ENCODE peak calls at places on chromosome 22, in seven cellular contexts. I, S, H, L, F, M and Z are unnamed samples.

GRCh38 chr22:50471197-50471847 is 3.5 kb downstream of the SBF1 start:
- DNase-seq in M (no peak), L (no peak), H (no peak), F (no peak), S (no peak), I (no peak), Z (no peak)

GRCh38 chr22:25402501-25403283 is 161.8 kb upstream of the GRK3 start:
- DNase-seq in S (peak; percentile 50), L (no peak), I (no peak), F (peak; percentile 9), M (no peak), H (peak; percentile 35), Z (peak; percentile 40)

GRCh38 chr22:20523118-20523983 is 15.9 kb downstream of the MED15 start:
- DNase-seq in H (no peak), M (no peak), L (no peak), I (no peak), S (no peak), F (peak; percentile 84), Z (no peak)

GRCh38 chr22:23163665-23164064 is 16.6 kb upstream of the BCR start:
- DNase-seq in H (peak; percentile 64), L (no peak), S (no peak), M (peak; percentile 90), I (no peak), F (no peak), Z (no peak)

GRCh38 chr22:24326266-24326665 is 55.6 kb downstream of the SPECC1L start:
- DNase-seq in M (no peak), S (no peak), F (no peak), H (no peak), L (no peak), I (no peak), Z (no peak)

GRCh38 chr22:19898831-19899567 is 42.6 kb upstream of the COMT start:
- DNase-seq in S (no peak), F (no peak), H (no peak), L (no peak), I (no peak), M (no peak), Z (no peak)

GRCh38 chr22:41380993-41381328 is 781 bp upstream of the TEF start:
- DNase-seq in L (peak; percentile 67), S (peak; percentile 93), F (peak; percentile 80), I (no peak), M (no peak), H (peak; percentile 74), Z (peak; percentile 68)

GRCh38 chr22:29799217-29799680 is 32.1 kb downstream of the UQCR10 start:
- DNase-seq in S (peak; percentile 94), I (peak; percentile 82), M (peak; percentile 97), L (peak; percentile 58), H (peak; percentile 70), F (peak; percentile 84), Z (peak; percentile 76)

GRCh38 chr22:44091021-44091721 is 67.1 kb downstream of the PARVB start:
- DNase-seq in M (no peak), L (peak; percentile 6), S (no peak), F (no peak), I (no peak), H (no peak), Z (no peak)

GRCh38 chr22:47176573-47177333 is 414.3 kb downstream of the TBC1D22A start:
- DNase-seq in I (peak; percentile 43), L (no peak), S (no peak), M (peak; percentile 81), H (peak; percentile 1), F (no peak), Z (no peak)

GRCh38 chr22:48357196-48357595 is 1470.5 kb downstream of the BRD1 start:
- DNase-seq in S (no peak), H (no peak), F (no peak), L (no peak), M (no peak), I (no peak), Z (no peak)

GRCh38 chr22:20588092-20588842 is 80.9 kb downstream of the MED15 start:
- DNase-seq in M (no peak), I (no peak), S (no peak), H (no peak), F (peak; percentile 52), L (no peak), Z (no peak)

GRCh38 chr22:50262460-50262911 is 1.0 kb upstream of the MAPK12 start:
- DNase-seq in S (no peak), F (peak; percentile 77), H (no peak), M (no peak), L (no peak), I (no peak), Z (peak; percentile 82)

GRCh38 chr22:44860311-44860710 is 107.9 kb downstream of the ARHGAP8 start:
- DNase-seq in L (no peak), H (no peak), S (no peak), M (no peak), I (no peak), F (no peak), Z (no peak)

GRCh38 chr22:36285545-36285944 is 32.6 kb downstream of the APOL1 start:
- DNase-seq in H (no peak), F (no peak), M (no peak), I (no peak), S (no peak), L (no peak), Z (no peak)

GRCh38 chr22:37634505-37635002 is 4.9 kb upstream of the SH3BP1 start:
- DNase-seq in H (no peak), F (peak; percentile 57), M (no peak), I (peak; percentile 60), L (no peak), S (no peak), Z (no peak)

GRCh38 chr22:37635157-37635556 is 4.3 kb upstream of the SH3BP1 start:
- DNase-seq in I (no peak), S (no peak), M (no peak), H (no peak), F (no peak), L (no peak), Z (no peak)

GRCh38 chr22:37633082-37633692 is 6.3 kb upstream of the SH3BP1 start:
- DNase-seq in H (peak; percentile 54), F (no peak), M (no peak), I (peak; percentile 77), L (no peak), S (no peak), Z (no peak)

GRCh38 chr22:37632174-37633081 is 7.0 kb upstream of the SH3BP1 start:
- DNase-seq in I (no peak), H (no peak), S (no peak), F (no peak), L (no peak), M (no peak), Z (no peak)

GRCh38 chr22:37633693-37634504 is 5.6 kb upstream of the SH3BP1 start:
- DNase-seq in M (peak; percentile 96), L (no peak), F (peak; percentile 89), S (peak; percentile 83), I (peak; percentile 93), H (peak; percentile 84), Z (peak; percentile 71)
- TF ChIP-seq POLR2A in M (no peak), L (no peak), F (peak; percentile 45), S (no peak), I (no peak), H (no peak), Z (no peak)

DNA sequence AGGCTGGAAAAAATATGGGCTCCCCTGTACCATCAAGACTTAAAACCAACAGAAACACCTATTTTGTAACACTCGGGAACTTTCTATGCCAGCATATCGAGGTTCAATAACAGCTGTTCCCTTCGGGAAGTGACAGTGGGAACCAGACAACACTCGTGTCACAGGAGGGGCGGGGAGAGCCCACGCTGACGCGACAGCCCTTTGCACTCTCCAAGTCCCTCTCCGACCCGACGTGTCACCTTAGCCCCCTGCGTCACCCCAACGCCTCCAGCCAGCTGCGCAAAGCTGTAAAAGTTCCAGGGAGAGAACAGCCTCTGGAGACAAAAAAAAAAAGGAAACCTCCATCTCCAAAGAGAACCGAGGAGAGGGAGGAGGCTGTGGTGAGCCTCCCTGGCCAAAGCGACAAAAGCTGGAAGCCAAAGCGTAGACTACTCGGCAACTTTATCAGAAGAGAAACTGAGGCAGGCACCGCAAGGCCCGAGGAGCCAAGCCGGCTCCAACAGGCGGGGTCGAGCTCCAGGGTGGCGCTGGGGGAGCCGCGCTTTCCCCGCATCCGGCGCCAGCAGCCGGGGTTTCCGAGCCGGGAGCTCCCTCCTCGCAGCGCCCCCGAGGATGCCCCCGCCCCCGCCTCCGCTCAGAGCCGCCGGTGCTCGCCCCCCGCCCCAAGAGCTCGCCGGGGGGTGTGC is 751 bp downstream of the ARFGAP3 start:
- DNase-seq in M (peak; percentile 92), S (peak; percentile 82), H (peak; percentile 71), F (peak; percentile 51), I (peak; percentile 83), L (no peak), Z (no peak)
- TF ChIP-seq POLR2A in M (no peak), S (peak; percentile 56), H (peak; percentile 27), F (no peak), I (peak; percentile 50), L (no peak), Z (no peak)

DNA sequence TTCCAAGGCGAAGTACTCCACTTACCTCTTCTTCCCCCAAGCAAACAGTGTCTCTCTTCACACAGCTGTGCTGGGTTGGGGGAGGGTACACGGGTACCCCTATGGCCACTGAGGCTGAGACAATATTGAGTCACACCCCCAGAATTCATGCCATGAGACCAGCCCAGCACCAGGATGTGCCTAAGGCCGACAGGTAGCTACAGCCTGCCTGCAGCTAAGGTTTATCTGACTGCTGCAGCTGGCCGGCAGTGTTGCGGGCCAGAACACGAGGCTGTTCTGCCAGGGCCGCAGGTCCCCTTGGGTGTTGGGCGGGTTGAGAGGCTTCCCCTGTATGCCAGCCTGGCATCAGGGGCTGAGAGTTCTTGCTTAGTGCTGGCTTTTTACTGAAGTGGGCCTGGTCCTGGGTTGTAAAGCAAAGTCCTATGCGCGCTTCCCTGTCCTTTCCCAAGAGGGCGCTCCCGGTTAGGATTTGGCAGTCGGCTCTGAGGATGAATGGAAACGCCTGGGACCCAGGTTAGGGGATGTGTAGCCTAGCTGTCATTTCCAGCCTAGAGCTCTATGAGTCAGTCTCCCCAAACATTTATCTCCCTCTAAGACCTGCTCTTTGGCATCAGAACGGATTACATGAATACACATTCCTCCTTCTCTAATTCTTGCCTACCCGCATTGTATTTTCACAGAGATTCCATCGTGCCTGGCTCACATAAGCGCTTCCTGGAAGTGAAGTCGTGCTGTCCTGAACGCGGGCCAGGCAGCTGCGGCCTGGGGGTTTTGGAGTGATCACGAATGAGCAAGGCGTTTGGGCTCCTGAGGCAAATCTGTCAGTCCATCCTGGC is 7.1 kb downstream of the USP18 start:
- DNase-seq in L (peak; percentile 33), F (peak; percentile 77), M (no peak), H (peak; percentile 71), I (peak; percentile 75), S (peak; percentile 61), Z (peak; percentile 87)
- TF ChIP-seq POLR2A in L (no peak), F (no peak), M (no peak), H (no peak), I (no peak), S (no peak), Z (no peak)

DNA sequence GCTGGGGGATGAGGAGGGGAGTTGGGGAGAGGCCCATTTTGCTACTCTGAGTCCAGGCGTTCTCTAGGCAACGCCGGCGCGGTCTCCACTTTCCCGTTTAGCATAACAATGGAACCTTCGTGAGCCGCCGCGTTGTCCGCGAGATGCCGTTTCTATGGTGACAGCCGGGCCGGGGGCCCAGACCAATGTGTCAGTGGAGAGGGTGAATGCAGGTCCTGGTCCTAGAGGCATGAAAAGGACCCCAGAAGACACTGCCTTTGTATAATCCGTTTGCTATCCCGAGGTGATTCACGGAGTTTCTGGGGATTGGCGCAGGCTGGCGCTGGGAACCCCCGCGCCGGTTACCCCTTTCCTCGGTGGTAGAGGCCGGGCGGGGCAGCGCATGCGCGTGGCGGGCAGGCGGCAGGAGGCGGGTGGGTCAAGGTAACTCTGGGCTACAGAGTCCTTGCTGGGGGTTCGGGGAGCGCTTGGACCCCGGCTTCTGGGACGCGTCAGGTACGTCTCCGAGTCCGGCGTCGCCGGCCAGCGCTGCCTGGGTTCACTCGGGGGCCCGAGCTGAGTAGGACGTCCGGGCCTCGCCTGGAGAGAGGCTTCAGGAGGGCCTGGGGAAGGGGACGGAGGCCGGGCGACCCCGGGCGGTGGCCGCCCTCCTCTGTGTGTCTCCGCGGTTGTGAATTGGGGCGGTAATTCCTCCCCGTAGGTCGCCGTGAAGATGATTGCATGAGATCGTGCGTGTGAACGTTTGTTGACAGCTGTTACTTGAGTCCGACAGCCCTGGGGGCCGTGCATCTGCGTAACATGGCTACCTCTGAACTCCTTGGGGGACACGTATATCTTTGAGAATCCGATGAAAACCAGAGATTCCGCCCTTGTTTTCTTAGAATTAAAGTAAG is at the start of the genes CBY1 and FAM227A:
- DNase-seq in H (peak; percentile 89), S (peak; percentile 91), I (peak; percentile 91), L (peak; percentile 76), F (peak; percentile 88), M (peak; percentile 96), Z (peak; percentile 79)
- TF ChIP-seq POLR2A in H (peak; percentile 77), S (peak; percentile 79), I (peak; percentile 48), L (no peak), F (peak; percentile 62), M (no peak), Z (no peak)